ENCODE peak calls at places on chromosomes 13 and 19, in four cellular contexts. C is stomach, Z is left ventricle myocardium inferior, O is kidney. P is an unnamed sample.

GRCh38 chr19:55212447-55212846 is 3.1 kb upstream of the PTPRH start:
- DNase-seq in C (no peak), Z (no peak), O (no peak), P (no peak)

GRCh38 chr19:19423322-19423721 is 17.8 kb downstream of the GATAD2A start:
- DNase-seq in C (no peak), Z (no peak), O (peak), P (no peak)

GRCh38 chr13:45931211-45931610 is 79.7 kb upstream of the SIAH3 start:
- DNase-seq in C (no peak), Z (no peak), O (no peak), P (no peak)

GRCh38 chr19:51040151-51040550 is 5.3 kb upstream of the KLK12 start:
- DNase-seq in C (no peak), Z (no peak), O (no peak), P (no peak)

GRCh38 chr19:1491114-1491848 is at the start of gene REEP6:
- DNase-seq in C (no peak), Z (no peak), O (no peak), P (no peak)

GRCh38 chr13:112897603-112897955 is 71.4 kb upstream of the MCF2L start:
- DNase-seq in C (no peak), Z (no peak), O (peak), P (no peak)

GRCh38 chr13:72458701-72459100 is 268.7 kb downstream of the MZT1 start:
- DNase-seq in C (no peak), Z (no peak), O (no peak), P (no peak)

GRCh38 chr19:36973844-36974195 is 57.7 kb downstream of the ZNF568 start:
- DNase-seq in C (no peak), Z (no peak), O (no peak), P (no peak)

GRCh38 chr19:6509118-6509971 is 7.2 kb upstream of the TUBB4A start:
- DNase-seq in C (peak), Z (peak), O (peak), P (peak)

GRCh38 chr13:29594310-29594709 is 1.2 kb downstream of the SLC7A1 start:
- DNase-seq in C (peak), Z (no peak), O (no peak), P (no peak)

GRCh38 chr19:18118420-18119242 is 21.1 kb downstream of the MAST3 start:
- DNase-seq in C (no peak), Z (no peak), O (no peak), P (no peak)

GRCh38 chr19:58009666-58010301 is 7.2 kb upstream of the ZNF606 start:
- DNase-seq in C (peak), Z (peak), O (peak), P (peak)

GRCh38 chr13:99665716-99666115 is 164.4 kb downstream of the TM9SF2 start:
- DNase-seq in C (no peak), Z (no peak), O (no peak), P (no peak)

GRCh38 chr13:47519626-47520025 is 481.4 kb downstream of the SUCLA2 start:
- DNase-seq in C (no peak), Z (no peak), O (no peak), P (no peak)

GRCh38 chr13:20882206-20882605 is 20.3 kb downstream of the XPO4 start:
- DNase-seq in C (no peak), Z (no peak), O (no peak), P (peak)

GRCh38 chr13:25217023-25217909 is 45.2 kb upstream of the AMER2 start:
- DNase-seq in C (no peak), Z (no peak), O (no peak), P (no peak)

GRCh38 chr19:374183-374885 is 29.7 kb upstream of the MIER2 start:
- DNase-seq in C (no peak), Z (no peak), O (no peak), P (no peak)

GRCh38 chr13:101181076-101181685 is 235.1 kb downstream of the NALCN start:
- DNase-seq in C (no peak), Z (no peak), O (no peak), P (no peak)

GRCh38 chr13:39374741-39375189 is 228.2 kb downstream of the LHFPL6 start:
- DNase-seq in C (no peak), Z (no peak), O (no peak), P (no peak)

GRCh38 chr13:83879431-83880171 is 2.7 kb downstream of the SLITRK1 start:
- DNase-seq in C (no peak), Z (no peak), O (no peak), P (no peak)

GRCh38 chr13:30696278-30697176 is 38.8 kb upstream of the ALOX5AP start:
- DNase-seq in C (no peak), Z (peak), O (no peak), P (peak)

GRCh38 chr13:40466271-40466670 is 200.2 kb downstream of the FOXO1 start:
- DNase-seq in C (no peak), Z (no peak), O (no peak), P (no peak)

GRCh38 chr19:18193388-18194207 is 580 bp downstream of the MPV17L2 start:
- DNase-seq in C (no peak), Z (no peak), O (no peak), P (peak)

GRCh38 chr13:96769874-96770273 is 224.4 kb downstream of the OXGR1 start:
- DNase-seq in C (no peak), Z (no peak), O (no peak), P (no peak)

GRCh38 chr13:105616313-105617075 is 919.0 kb downstream of the EFNB2 start:
- DNase-seq in C (no peak), Z (no peak), O (no peak), P (no peak)

GRCh38 chr13:79870123-79870522 is 389.2 kb downstream of the NDFIP2 start:
- DNase-seq in C (no peak), Z (no peak), O (no peak), P (no peak)

GRCh38 chr13:79869326-79869725 is 388.4 kb downstream of the NDFIP2 start:
- DNase-seq in C (no peak), Z (no peak), O (no peak), P (no peak)

GRCh38 chr13:79870766-79871165 is 389.8 kb downstream of the NDFIP2 start:
- DNase-seq in C (no peak), Z (no peak), O (no peak), P (no peak)

GRCh38 chr13:79871594-79871993 is 390.6 kb downstream of the NDFIP2 start:
- DNase-seq in C (no peak), Z (no peak), O (no peak), P (no peak)

DNA sequence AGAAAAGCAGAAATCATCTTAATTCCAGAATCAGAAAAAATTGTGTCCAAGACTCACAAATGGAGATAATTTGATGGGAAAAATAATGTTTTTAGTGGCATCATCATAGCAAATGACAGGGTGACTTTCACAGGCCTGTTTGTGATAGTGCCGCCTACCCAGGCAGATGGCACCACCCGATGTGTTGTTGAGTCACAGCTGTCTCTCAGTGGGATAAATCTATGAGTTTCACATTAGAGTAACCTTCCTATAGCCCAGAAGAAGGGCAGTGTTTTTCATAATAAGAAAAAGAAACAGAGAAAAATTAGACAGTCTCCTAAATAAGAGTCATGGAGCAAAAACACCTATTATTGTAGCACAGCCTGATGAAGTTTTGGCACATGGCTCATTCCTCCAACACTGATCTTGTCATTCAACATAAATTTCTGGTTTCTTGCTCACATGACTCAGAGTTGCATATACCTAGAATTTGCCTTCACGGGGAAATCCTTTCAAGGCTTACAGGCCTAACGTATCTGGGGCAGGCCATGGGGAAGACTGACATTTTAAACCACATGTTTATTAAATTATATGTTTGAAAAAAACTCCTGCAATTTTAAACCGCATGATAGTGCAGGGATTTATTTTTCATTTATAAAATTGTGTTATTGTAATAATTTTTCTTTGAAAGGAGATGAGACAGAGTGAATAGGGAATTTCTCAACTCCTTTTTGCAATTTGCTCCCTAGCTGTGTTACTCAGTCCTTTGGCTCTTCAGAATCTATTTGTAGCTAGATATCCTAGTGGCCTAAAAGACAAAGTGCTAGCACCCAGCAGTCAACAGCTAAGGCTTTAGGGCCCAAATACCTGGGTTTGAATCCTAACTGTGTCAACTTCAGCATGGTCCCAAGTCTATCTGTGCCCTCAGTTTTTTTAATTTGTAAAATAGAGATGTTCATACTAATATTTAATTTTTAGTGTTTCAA is 393.7 kb downstream of the NDFIP2 start:
- DNase-seq in C (no peak), Z (no peak), O (no peak), P (no peak)
- H3K27ac ChIP-seq in C (no peak), Z (no peak), O (no peak), P (no peak)

GRCh38 chr19:15863272-15863671 is 34.6 kb downstream of the CYP4F2 start:
- DNase-seq in C (no peak), Z (no peak), O (no peak), P (no peak)
- H3K27ac ChIP-seq in C (no peak), Z (no peak), O (no peak), P (no peak)

GRCh38 chr19:38267780-38268430 is 3.5 kb downstream of the SPINT2 start:
- DNase-seq in C (peak), Z (no peak), O (no peak), P (no peak)
- H3K27ac ChIP-seq in C (peak), Z (no peak), O (peak), P (no peak)

GRCh38 chr19:33205110-33205509 is 11.0 kb downstream of the LRP3 start:
- DNase-seq in C (no peak), Z (no peak), O (peak), P (no peak)

GRCh38 chr19:33206261-33207039 is 12.3 kb downstream of the LRP3 start:
- DNase-seq in C (no peak), Z (no peak), O (peak), P (no peak)

GRCh38 chr19:33207040-33207620 is 13.0 kb downstream of the LRP3 start:
- DNase-seq in C (no peak), Z (no peak), O (peak), P (no peak)

GRCh38 chr19:33204136-33204973 is 10.2 kb downstream of the LRP3 start:
- DNase-seq in C (no peak), Z (no peak), O (peak), P (no peak)

DNA sequence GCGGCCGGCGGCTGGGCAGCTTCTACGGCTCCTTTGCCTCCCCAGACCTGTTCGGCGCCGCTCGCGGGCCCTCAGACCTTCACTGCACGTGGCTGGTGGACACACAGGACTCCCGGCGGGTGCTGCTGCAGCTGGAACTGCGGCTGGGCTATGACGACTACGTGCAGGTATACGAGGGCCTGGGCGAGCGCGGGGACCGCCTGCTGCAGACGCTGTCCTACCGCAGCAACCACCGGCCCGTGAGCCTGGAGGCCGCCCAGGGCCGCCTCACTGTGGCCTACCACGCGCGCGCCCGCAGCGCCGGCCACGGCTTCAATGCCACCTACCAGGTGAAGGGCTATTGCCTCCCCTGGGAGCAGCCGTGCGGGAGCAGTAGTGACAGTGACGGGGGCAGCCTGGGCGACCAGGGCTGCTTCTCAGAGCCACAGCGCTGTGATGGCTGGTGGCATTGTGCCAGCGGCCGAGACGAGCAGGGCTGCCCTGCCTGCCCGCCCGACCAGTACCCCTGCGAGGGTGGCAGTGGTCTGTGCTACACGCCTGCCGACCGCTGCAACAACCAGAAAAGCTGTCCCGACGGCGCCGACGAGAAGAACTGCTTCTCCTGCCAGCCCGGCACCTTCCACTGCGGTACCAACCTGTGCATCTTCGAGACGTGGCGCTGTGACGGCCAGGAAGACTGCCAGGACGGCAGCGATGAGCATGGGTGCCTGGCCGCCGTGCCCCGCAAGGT is 11.6 kb downstream of the LRP3 start:
- DNase-seq in C (no peak), Z (no peak), O (peak), P (no peak)
- H3K27ac ChIP-seq in C (no peak), Z (no peak), O (no peak), P (no peak)

P was measured in gastrocnemius medialis.